ENCODE peak calls at places on chromosomes 11 and 22, in six cellular contexts. One of them, this sample, is unnamed.
A peak's percentile ranks its signal among the peaks of the same experiment; 100 is the strongest.

GRCh38 chr11:113873241-113873626 is 2.1 kb downstream of the USP28 start:
- DNase-seq in lower lobe of right lung: no peak
- DNase-seq in lung: no peak
- DNase-seq in fibroblast of the aortic adventitia: peak; percentile 20
- DNase-seq in CD14-positive monocyte: no peak
- DNase-seq in endothelial cell of umbilical vein: peak; percentile 21
- DNase-seq in this sample: no peak

GRCh38 chr22:31715157-31715778 is 34.7 kb downstream of the PRR14L start:
- DNase-seq in lower lobe of right lung: no peak
- DNase-seq in lung: no peak
- DNase-seq in fibroblast of the aortic adventitia: no peak
- DNase-seq in CD14-positive monocyte: no peak
- DNase-seq in endothelial cell of umbilical vein: peak; percentile 66
- DNase-seq in this sample: no peak

GRCh38 chr11:65213322-65214211 is 31.8 kb downstream of the CAPN1 start:
- DNase-seq in lower lobe of right lung: no peak
- DNase-seq in lung: no peak
- DNase-seq in fibroblast of the aortic adventitia: no peak
- DNase-seq in CD14-positive monocyte: no peak
- DNase-seq in endothelial cell of umbilical vein: no peak
- DNase-seq in this sample: no peak

GRCh38 chr11:115718945-115719344 is 214.7 kb upstream of the CADM1 start:
- DNase-seq in lower lobe of right lung: no peak
- DNase-seq in lung: no peak
- DNase-seq in fibroblast of the aortic adventitia: no peak
- DNase-seq in CD14-positive monocyte: no peak
- DNase-seq in endothelial cell of umbilical vein: no peak
- DNase-seq in this sample: no peak

GRCh38 chr11:83682645-83682973 is 396.4 kb upstream of the CCDC90B start:
- DNase-seq in lower lobe of right lung: no peak
- DNase-seq in lung: no peak
- DNase-seq in fibroblast of the aortic adventitia: no peak
- DNase-seq in CD14-positive monocyte: no peak
- DNase-seq in endothelial cell of umbilical vein: no peak
- DNase-seq in this sample: no peak

GRCh38 chr11:64800633-64801464 is 2.2 kb downstream of the MAP4K2 start:
- DNase-seq in lower lobe of right lung: no peak
- DNase-seq in lung: no peak
- DNase-seq in fibroblast of the aortic adventitia: no peak
- DNase-seq in CD14-positive monocyte: no peak
- DNase-seq in endothelial cell of umbilical vein: no peak
- DNase-seq in this sample: no peak

GRCh38 chr11:128865490-128865889 is 1.6 kb downstream of the KCNJ1 start:
- DNase-seq in lower lobe of right lung: no peak
- DNase-seq in lung: no peak
- DNase-seq in fibroblast of the aortic adventitia: no peak
- DNase-seq in CD14-positive monocyte: no peak
- DNase-seq in endothelial cell of umbilical vein: no peak
- DNase-seq in this sample: no peak

GRCh38 chr11:112605093-112605666 is 344.5 kb upstream of the PLET1 start:
- DNase-seq in lower lobe of right lung: no peak
- DNase-seq in lung: no peak
- DNase-seq in fibroblast of the aortic adventitia: peak; percentile 66
- DNase-seq in CD14-positive monocyte: no peak
- DNase-seq in endothelial cell of umbilical vein: no peak
- DNase-seq in this sample: no peak

GRCh38 chr11:77299528-77299993 is 1.9 kb downstream of the GDPD4 start:
- DNase-seq in lower lobe of right lung: no peak
- DNase-seq in lung: no peak
- DNase-seq in fibroblast of the aortic adventitia: no peak
- DNase-seq in CD14-positive monocyte: no peak
- DNase-seq in endothelial cell of umbilical vein: no peak
- DNase-seq in this sample: peak; percentile 79

GRCh38 chr11:67436459-67437081 is 912 bp downstream of the PTPRCAP start:
- DNase-seq in lower lobe of right lung: no peak
- DNase-seq in lung: no peak
- DNase-seq in fibroblast of the aortic adventitia: no peak
- DNase-seq in CD14-positive monocyte: no peak
- DNase-seq in endothelial cell of umbilical vein: no peak
- DNase-seq in this sample: no peak

GRCh38 chr22:36204641-36205032 is 3.0 kb upstream of the APOL4 start:
- DNase-seq in lower lobe of right lung: no peak
- DNase-seq in lung: no peak
- DNase-seq in fibroblast of the aortic adventitia: no peak
- DNase-seq in CD14-positive monocyte: no peak
- DNase-seq in endothelial cell of umbilical vein: no peak
- DNase-seq in this sample: peak; percentile 43

GRCh38 chr11:118605116-118605867 is 2.1 kb upstream of the PHLDB1 start:
- DNase-seq in lower lobe of right lung: no peak
- DNase-seq in lung: peak; percentile 64
- DNase-seq in fibroblast of the aortic adventitia: peak; percentile 97
- DNase-seq in CD14-positive monocyte: no peak
- DNase-seq in endothelial cell of umbilical vein: peak; percentile 55
- DNase-seq in this sample: no peak

GRCh38 chr11:14357843-14358728 is 897 bp downstream of the RRAS2 start:
- DNase-seq in lower lobe of right lung: peak; percentile 80
- DNase-seq in lung: peak; percentile 66
- DNase-seq in fibroblast of the aortic adventitia: peak; percentile 56
- DNase-seq in CD14-positive monocyte: no peak
- DNase-seq in endothelial cell of umbilical vein: peak; percentile 65
- DNase-seq in this sample: peak; percentile 70

GRCh38 chr22:30947821-30948454 is 20.6 kb downstream of the MORC2 start:
- DNase-seq in lower lobe of right lung: no peak
- DNase-seq in lung: no peak
- DNase-seq in fibroblast of the aortic adventitia: peak; percentile 79
- DNase-seq in CD14-positive monocyte: no peak
- DNase-seq in endothelial cell of umbilical vein: peak; percentile 63
- DNase-seq in this sample: no peak

GRCh38 chr11:84522331-84522730 is 1104.8 kb downstream of the DLG2 start:
- DNase-seq in lower lobe of right lung: no peak
- DNase-seq in lung: no peak
- DNase-seq in fibroblast of the aortic adventitia: peak; percentile 45
- DNase-seq in CD14-positive monocyte: no peak
- DNase-seq in endothelial cell of umbilical vein: no peak
- DNase-seq in this sample: no peak

GRCh38 chr11:33912405-33913361 is 20.8 kb upstream of the LMO2 start:
- DNase-seq in lower lobe of right lung: no peak
- DNase-seq in lung: no peak
- DNase-seq in fibroblast of the aortic adventitia: peak; percentile 91
- DNase-seq in CD14-positive monocyte: peak; percentile 75
- DNase-seq in endothelial cell of umbilical vein: no peak
- DNase-seq in this sample: no peak

GRCh38 chr11:70005107-70005818 is 72.9 kb upstream of the ANO1 start:
- DNase-seq in lower lobe of right lung: no peak
- DNase-seq in lung: no peak
- DNase-seq in fibroblast of the aortic adventitia: peak; percentile 50
- DNase-seq in CD14-positive monocyte: no peak
- DNase-seq in endothelial cell of umbilical vein: no peak
- DNase-seq in this sample: no peak

GRCh38 chr11:48107188-48107704 is 109.4 kb upstream of the OR4B1 start:
- DNase-seq in lower lobe of right lung: no peak
- DNase-seq in lung: no peak
- DNase-seq in fibroblast of the aortic adventitia: peak; percentile 48
- DNase-seq in CD14-positive monocyte: peak; percentile 81
- DNase-seq in endothelial cell of umbilical vein: no peak
- DNase-seq in this sample: no peak

GRCh38 chr11:66418168-66418985 is 2.5 kb upstream of the NPAS4 start:
- DNase-seq in lower lobe of right lung: peak; percentile 58
- DNase-seq in lung: peak; percentile 41
- DNase-seq in fibroblast of the aortic adventitia: peak; percentile 95
- DNase-seq in CD14-positive monocyte: peak; percentile 69
- DNase-seq in endothelial cell of umbilical vein: peak; percentile 46
- DNase-seq in this sample: peak; percentile 77

GRCh38 chr11:66418986-66419308 is 1.9 kb upstream of the NPAS4 start:
- DNase-seq in lower lobe of right lung: no peak
- DNase-seq in lung: no peak
- DNase-seq in fibroblast of the aortic adventitia: no peak
- DNase-seq in CD14-positive monocyte: no peak
- DNase-seq in endothelial cell of umbilical vein: no peak
- DNase-seq in this sample: no peak

GRCh38 chr11:66421492-66422205 is 814 bp downstream of the NPAS4 start:
- DNase-seq in lower lobe of right lung: peak; percentile 88
- DNase-seq in lung: peak; percentile 87
- DNase-seq in fibroblast of the aortic adventitia: peak; percentile 91
- DNase-seq in CD14-positive monocyte: peak; percentile 82
- DNase-seq in endothelial cell of umbilical vein: peak; percentile 88
- DNase-seq in this sample: peak; percentile 83

GRCh38 chr11:66419825-66420224 is 1.0 kb upstream of the NPAS4 start:
- DNase-seq in lower lobe of right lung: no peak
- DNase-seq in lung: no peak
- DNase-seq in fibroblast of the aortic adventitia: no peak
- DNase-seq in CD14-positive monocyte: no peak
- DNase-seq in endothelial cell of umbilical vein: no peak
- DNase-seq in this sample: no peak

GRCh38 chr11:66420671-66421476 is at the start of gene NPAS4:
- DNase-seq in lower lobe of right lung: no peak
- DNase-seq in lung: no peak
- DNase-seq in fibroblast of the aortic adventitia: no peak
- DNase-seq in CD14-positive monocyte: no peak
- DNase-seq in endothelial cell of umbilical vein: no peak
- DNase-seq in this sample: no peak
- TF ChIP-seq CTCF in lower lobe of right lung: no peak
- TF ChIP-seq CTCF in lung: no peak
- TF ChIP-seq CTCF in fibroblast of the aortic adventitia: no peak
- TF ChIP-seq CTCF in CD14-positive monocyte: no peak
- TF ChIP-seq CTCF in endothelial cell of umbilical vein: no peak
- TF ChIP-seq CTCF in this sample: no peak

DNA sequence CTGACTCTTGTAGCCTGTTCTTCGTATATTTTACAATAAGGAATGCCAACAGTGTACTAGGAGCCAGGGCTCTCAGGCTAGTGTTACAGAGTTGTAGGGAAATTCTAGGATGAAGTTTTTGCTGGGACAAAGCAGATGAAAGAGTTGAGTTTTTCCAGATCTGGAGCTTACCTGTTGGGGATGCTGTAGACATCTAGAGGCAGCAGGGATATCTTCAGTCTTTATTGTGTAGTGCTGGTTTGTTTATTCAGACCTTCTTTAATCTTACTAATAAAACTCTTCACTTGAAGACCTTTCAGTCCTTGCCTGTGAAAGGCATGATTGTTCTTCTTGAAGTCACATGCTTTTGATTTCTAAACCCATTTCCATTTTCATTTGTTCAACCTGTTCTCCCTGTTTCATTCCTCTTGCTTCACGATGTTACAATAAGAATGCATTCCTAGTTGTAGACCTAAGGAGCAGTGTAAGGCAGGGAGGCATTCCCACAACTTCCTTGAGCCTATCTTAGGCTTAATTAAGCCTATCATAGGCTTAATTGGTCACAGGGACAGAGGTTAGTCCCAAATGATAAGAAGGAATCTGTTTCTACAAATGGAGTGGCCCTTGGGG is 7.9 kb upstream of the SLC37A2 start:
- DNase-seq in lower lobe of right lung: no peak
- DNase-seq in lung: no peak
- DNase-seq in fibroblast of the aortic adventitia: no peak
- DNase-seq in CD14-positive monocyte: no peak
- DNase-seq in endothelial cell of umbilical vein: no peak
- DNase-seq in this sample: no peak
- TF ChIP-seq CTCF in lower lobe of right lung: no peak
- TF ChIP-seq CTCF in lung: no peak
- TF ChIP-seq CTCF in fibroblast of the aortic adventitia: no peak
- TF ChIP-seq CTCF in CD14-positive monocyte: no peak
- TF ChIP-seq CTCF in endothelial cell of umbilical vein: no peak
- TF ChIP-seq CTCF in this sample: no peak

GRCh38 chr11:120717623-120718022 is 206.1 kb downstream of the GRIK4 start:
- DNase-seq in lower lobe of right lung: no peak
- DNase-seq in lung: no peak
- DNase-seq in fibroblast of the aortic adventitia: no peak
- DNase-seq in CD14-positive monocyte: no peak
- DNase-seq in endothelial cell of umbilical vein: no peak
- DNase-seq in this sample: no peak

GRCh38 chr11:120714448-120714847 is 202.9 kb downstream of the GRIK4 start:
- DNase-seq in lower lobe of right lung: no peak
- DNase-seq in lung: no peak
- DNase-seq in fibroblast of the aortic adventitia: no peak
- DNase-seq in CD14-positive monocyte: no peak
- DNase-seq in endothelial cell of umbilical vein: peak; percentile 21
- DNase-seq in this sample: no peak

GRCh38 chr11:120712862-120713770 is 201.6 kb downstream of the GRIK4 start:
- DNase-seq in lower lobe of right lung: no peak
- DNase-seq in lung: no peak
- DNase-seq in fibroblast of the aortic adventitia: no peak
- DNase-seq in CD14-positive monocyte: no peak
- DNase-seq in endothelial cell of umbilical vein: no peak
- DNase-seq in this sample: no peak

GRCh38 chr11:120717042-120717441 is 205.5 kb downstream of the GRIK4 start:
- DNase-seq in lower lobe of right lung: no peak
- DNase-seq in lung: no peak
- DNase-seq in fibroblast of the aortic adventitia: no peak
- DNase-seq in CD14-positive monocyte: no peak
- DNase-seq in endothelial cell of umbilical vein: no peak
- DNase-seq in this sample: no peak

GRCh38 chr11:120715239-120715638 is 203.7 kb downstream of the GRIK4 start:
- DNase-seq in lower lobe of right lung: no peak
- DNase-seq in lung: no peak
- DNase-seq in fibroblast of the aortic adventitia: peak; percentile 7
- DNase-seq in CD14-positive monocyte: no peak
- DNase-seq in endothelial cell of umbilical vein: peak; percentile 23
- DNase-seq in this sample: no peak
- TF ChIP-seq CTCF in lower lobe of right lung: peak; percentile 33
- TF ChIP-seq CTCF in lung: no peak
- TF ChIP-seq CTCF in fibroblast of the aortic adventitia: peak; percentile 56
- TF ChIP-seq CTCF in CD14-positive monocyte: peak; percentile 26
- TF ChIP-seq CTCF in endothelial cell of umbilical vein: peak; percentile 48
- TF ChIP-seq CTCF in this sample: peak; percentile 28

GRCh38 chr11:108137212-108137611 is 15.8 kb downstream of the ACAT1 start:
- DNase-seq in lower lobe of right lung: no peak
- DNase-seq in lung: no peak
- DNase-seq in fibroblast of the aortic adventitia: no peak
- DNase-seq in CD14-positive monocyte: no peak
- DNase-seq in endothelial cell of umbilical vein: no peak
- DNase-seq in this sample: no peak

GRCh38 chr11:108131993-108132392 is 10.6 kb downstream of the ACAT1 start:
- DNase-seq in lower lobe of right lung: no peak
- DNase-seq in lung: no peak
- DNase-seq in fibroblast of the aortic adventitia: no peak
- DNase-seq in CD14-positive monocyte: no peak
- DNase-seq in endothelial cell of umbilical vein: no peak
- DNase-seq in this sample: no peak

DNA sequence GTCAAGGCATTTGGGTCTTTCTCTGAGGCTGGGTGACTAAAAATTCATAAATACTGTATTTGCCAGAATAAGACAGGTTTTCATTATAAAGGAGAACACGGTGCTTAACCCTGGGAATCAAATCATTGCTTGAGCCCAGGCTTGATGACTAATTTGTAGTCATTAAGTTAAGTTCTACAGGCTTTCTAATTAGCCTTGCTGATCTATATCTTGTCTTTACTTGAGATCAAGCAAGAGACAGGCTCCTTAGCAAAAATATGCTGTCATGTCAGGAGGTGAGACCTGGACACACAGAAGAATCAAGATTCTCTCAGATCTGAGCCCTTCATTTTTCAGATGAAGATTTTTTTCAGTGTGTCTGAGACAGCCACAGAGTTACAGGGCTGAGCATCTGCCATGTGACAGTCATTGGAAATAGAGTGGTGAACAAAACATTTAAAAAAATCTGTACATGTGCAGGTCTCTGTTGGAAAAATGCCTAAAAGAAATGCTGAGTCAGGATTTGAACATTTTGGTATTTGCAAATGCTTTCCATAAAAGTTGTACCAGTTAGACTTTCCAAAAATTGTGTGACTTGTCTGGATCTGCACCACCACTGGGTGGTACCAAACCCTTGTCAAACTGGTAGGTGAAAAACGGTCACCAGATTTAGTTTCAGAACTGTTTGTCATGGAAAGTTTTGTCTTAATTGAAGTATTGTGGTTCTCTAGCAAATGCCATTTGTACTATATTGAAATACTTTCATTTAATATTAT is 14.7 kb downstream of the ACAT1 start:
- DNase-seq in lower lobe of right lung: no peak
- DNase-seq in lung: no peak
- DNase-seq in fibroblast of the aortic adventitia: peak; percentile 51
- DNase-seq in CD14-positive monocyte: no peak
- DNase-seq in endothelial cell of umbilical vein: no peak
- DNase-seq in this sample: no peak
- TF ChIP-seq CTCF in lower lobe of right lung: no peak
- TF ChIP-seq CTCF in lung: no peak
- TF ChIP-seq CTCF in fibroblast of the aortic adventitia: peak; percentile 13
- TF ChIP-seq CTCF in CD14-positive monocyte: no peak
- TF ChIP-seq CTCF in endothelial cell of umbilical vein: no peak
- TF ChIP-seq CTCF in this sample: no peak

This sample was measured in Calu3.